ENCODE peak calls at places on chromosomes 2 and 18, in eight cellular contexts. One of them, this sample, is unnamed. For H3K4me1, the result is how much of the 10 kb centered on the place peaks cover.

GRCh38 chr2:68653538-68653982 is 10.2 kb downstream of the PROKR1 start:
- DNase-seq in A549: no peak
- DNase-seq in HCT116: no peak
- DNase-seq in IMR-90: peak
- DNase-seq in uterus: no peak
- DNase-seq in heart left ventricle: no peak
- DNase-seq in sigmoid colon: no peak
- DNase-seq in ovary: peak
- DNase-seq in this sample: no peak

GRCh38 chr2:200252661-200253067 is 53.8 kb upstream of the SPATS2L start:
- DNase-seq in A549: no peak
- DNase-seq in HCT116: no peak
- DNase-seq in IMR-90: peak
- DNase-seq in uterus: no peak
- DNase-seq in heart left ventricle: no peak
- DNase-seq in sigmoid colon: no peak
- DNase-seq in ovary: no peak
- DNase-seq in this sample: no peak

GRCh38 chr2:9665903-9666302 is 35.1 kb upstream of the YWHAQ start:
- DNase-seq in A549: peak
- DNase-seq in HCT116: no peak
- DNase-seq in IMR-90: peak
- DNase-seq in uterus: no peak
- DNase-seq in heart left ventricle: no peak
- DNase-seq in sigmoid colon: no peak
- DNase-seq in ovary: no peak
- DNase-seq in this sample: no peak

GRCh38 chr2:223735659-223736244 is 101.6 kb downstream of the AP1S3 start:
- DNase-seq in A549: no peak
- DNase-seq in HCT116: no peak
- DNase-seq in IMR-90: peak
- DNase-seq in uterus: no peak
- DNase-seq in heart left ventricle: no peak
- DNase-seq in sigmoid colon: no peak
- DNase-seq in ovary: no peak
- DNase-seq in this sample: no peak

GRCh38 chr2:182540236-182540635 is 113.4 kb upstream of the PDE1A start:
- DNase-seq in A549: no peak
- DNase-seq in HCT116: no peak
- DNase-seq in IMR-90: no peak
- DNase-seq in uterus: no peak
- DNase-seq in heart left ventricle: no peak
- DNase-seq in sigmoid colon: no peak
- DNase-seq in ovary: no peak
- DNase-seq in this sample: no peak

GRCh38 chr2:42921162-42921550 is 128.8 kb upstream of the HAAO start:
- DNase-seq in A549: no peak
- DNase-seq in HCT116: no peak
- DNase-seq in IMR-90: no peak
- DNase-seq in uterus: no peak
- DNase-seq in heart left ventricle: no peak
- DNase-seq in sigmoid colon: peak
- DNase-seq in ovary: no peak
- DNase-seq in this sample: no peak

GRCh38 chr2:145724499-145724898 is 1204.6 kb upstream of the ZEB2 start:
- DNase-seq in A549: no peak
- DNase-seq in HCT116: no peak
- DNase-seq in IMR-90: no peak
- DNase-seq in uterus: no peak
- DNase-seq in heart left ventricle: no peak
- DNase-seq in sigmoid colon: no peak
- DNase-seq in ovary: no peak
- DNase-seq in this sample: no peak

GRCh38 chr18:32530947-32531651 is 60.4 kb upstream of the GAREM1 start:
- DNase-seq in A549: peak
- DNase-seq in HCT116: no peak
- DNase-seq in IMR-90: peak
- DNase-seq in uterus: no peak
- DNase-seq in heart left ventricle: no peak
- DNase-seq in sigmoid colon: no peak
- DNase-seq in ovary: no peak
- DNase-seq in this sample: no peak

GRCh38 chr2:219441451-219442205 is 7.0 kb downstream of the SPEG start:
- DNase-seq in A549: peak
- DNase-seq in HCT116: no peak
- DNase-seq in IMR-90: peak
- DNase-seq in uterus: peak
- DNase-seq in heart left ventricle: peak
- DNase-seq in sigmoid colon: peak
- DNase-seq in ovary: peak
- DNase-seq in this sample: peak

GRCh38 chr2:3246928-3247714 is 130.5 kb downstream of the EIPR1 start:
- DNase-seq in A549: no peak
- DNase-seq in HCT116: no peak
- DNase-seq in IMR-90: no peak
- DNase-seq in uterus: no peak
- DNase-seq in heart left ventricle: no peak
- DNase-seq in sigmoid colon: no peak
- DNase-seq in ovary: no peak
- DNase-seq in this sample: no peak

GRCh38 chr2:119489232-119489952 is 34.9 kb downstream of the SCTR start:
- DNase-seq in A549: no peak
- DNase-seq in HCT116: no peak
- DNase-seq in IMR-90: no peak
- DNase-seq in uterus: no peak
- DNase-seq in heart left ventricle: no peak
- DNase-seq in sigmoid colon: no peak
- DNase-seq in ovary: no peak
- DNase-seq in this sample: no peak

GRCh38 chr2:77519164-77519887 is 2.9 kb downstream of the LRRTM4 start:
- DNase-seq in A549: no peak
- DNase-seq in HCT116: no peak
- DNase-seq in IMR-90: no peak
- DNase-seq in uterus: no peak
- DNase-seq in heart left ventricle: no peak
- DNase-seq in sigmoid colon: no peak
- DNase-seq in ovary: no peak
- DNase-seq in this sample: no peak

GRCh38 chr2:21270083-21270491 is 146.3 kb downstream of the TDRD15 start:
- DNase-seq in A549: no peak
- DNase-seq in HCT116: no peak
- DNase-seq in IMR-90: no peak
- DNase-seq in uterus: no peak
- DNase-seq in heart left ventricle: no peak
- DNase-seq in sigmoid colon: no peak
- DNase-seq in ovary: no peak
- DNase-seq in this sample: no peak

GRCh38 chr2:10380048-10380926 is 67.8 kb downstream of the ODC1 start:
- DNase-seq in A549: no peak
- DNase-seq in HCT116: no peak
- DNase-seq in IMR-90: peak
- DNase-seq in uterus: no peak
- DNase-seq in heart left ventricle: no peak
- DNase-seq in sigmoid colon: no peak
- DNase-seq in ovary: no peak
- DNase-seq in this sample: peak

GRCh38 chr18:22913861-22914260 is 19.3 kb upstream of the RBBP8 start:
- DNase-seq in A549: no peak
- DNase-seq in HCT116: peak
- DNase-seq in IMR-90: no peak
- DNase-seq in uterus: no peak
- DNase-seq in heart left ventricle: no peak
- DNase-seq in sigmoid colon: no peak
- DNase-seq in ovary: no peak
- DNase-seq in this sample: peak

GRCh38 chr2:19460761-19461160 is 102.3 kb upstream of the OSR1 start:
- DNase-seq in A549: no peak
- DNase-seq in HCT116: no peak
- DNase-seq in IMR-90: no peak
- DNase-seq in uterus: no peak
- DNase-seq in heart left ventricle: no peak
- DNase-seq in sigmoid colon: no peak
- DNase-seq in ovary: no peak
- DNase-seq in this sample: no peak

GRCh38 chr2:88059979-88060906 is 4.7 kb upstream of the KRCC1 start:
- DNase-seq in A549: peak
- DNase-seq in HCT116: peak
- DNase-seq in IMR-90: peak
- DNase-seq in uterus: no peak
- DNase-seq in heart left ventricle: no peak
- DNase-seq in sigmoid colon: no peak
- DNase-seq in ovary: no peak
- DNase-seq in this sample: no peak

GRCh38 chr2:19541884-19542283 is 183.5 kb upstream of the OSR1 start:
- DNase-seq in A549: peak
- DNase-seq in HCT116: no peak
- DNase-seq in IMR-90: no peak
- DNase-seq in uterus: no peak
- DNase-seq in heart left ventricle: no peak
- DNase-seq in sigmoid colon: no peak
- DNase-seq in ovary: no peak
- DNase-seq in this sample: no peak

DNA sequence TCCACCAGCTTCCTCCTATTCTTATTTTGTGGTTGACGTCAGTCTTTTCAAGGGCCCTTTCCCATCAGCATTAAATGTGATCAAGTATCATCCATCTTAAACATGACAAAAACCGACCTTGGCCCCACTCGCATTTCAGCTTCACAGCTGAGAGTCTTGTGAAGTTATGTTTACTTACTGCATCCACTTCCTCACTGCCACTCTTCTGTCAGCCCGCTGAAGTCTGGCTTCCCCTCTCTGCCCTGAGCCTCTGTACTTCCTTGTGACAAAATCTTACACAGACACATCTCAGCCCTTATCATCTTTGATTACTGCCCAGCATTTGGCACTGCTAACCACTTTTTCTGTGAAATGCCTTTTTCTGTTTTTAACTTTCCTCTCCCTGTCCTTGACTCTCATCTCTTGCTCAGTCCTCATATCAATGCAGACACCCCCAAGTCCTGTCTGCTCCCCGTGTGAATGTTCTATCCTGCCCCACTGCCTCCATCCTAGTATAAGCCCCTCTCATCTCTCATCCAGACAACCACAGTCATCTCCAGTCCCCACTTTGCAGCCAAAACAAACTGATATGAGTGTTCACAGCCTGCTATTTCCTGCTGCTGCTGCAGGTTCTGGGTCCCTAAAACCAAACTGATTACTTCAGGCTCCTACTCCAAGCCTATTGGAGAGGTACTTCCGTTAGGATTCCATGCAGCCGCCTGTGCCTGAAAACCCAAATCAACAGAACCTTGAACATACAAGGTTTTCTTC is 31.4 kb downstream of the FOSL2 start:
- DNase-seq in A549: no peak
- DNase-seq in HCT116: no peak
- DNase-seq in IMR-90: peak
- DNase-seq in uterus: no peak
- DNase-seq in heart left ventricle: no peak
- DNase-seq in sigmoid colon: peak
- DNase-seq in ovary: no peak
- DNase-seq in this sample: peak
- TF ChIP-seq POLR2A in A549: no peak
- TF ChIP-seq POLR2A in HCT116: no peak
- TF ChIP-seq POLR2A in IMR-90: no peak
- TF ChIP-seq POLR2A in uterus: no peak
- TF ChIP-seq POLR2A in heart left ventricle: no peak
- TF ChIP-seq POLR2A in sigmoid colon: no peak
- TF ChIP-seq POLR2A in ovary: no peak
- TF ChIP-seq POLR2A in this sample: no peak

GRCh38 chr2:11679491-11680130 is 9.6 kb upstream of the NTSR2 start:
- DNase-seq in A549: no peak
- DNase-seq in HCT116: no peak
- DNase-seq in IMR-90: no peak
- DNase-seq in uterus: no peak
- DNase-seq in heart left ventricle: peak
- DNase-seq in sigmoid colon: peak
- DNase-seq in ovary: no peak
- DNase-seq in this sample: no peak

GRCh38 chr2:11682590-11682915 is 12.6 kb upstream of the NTSR2 start:
- DNase-seq in A549: no peak
- DNase-seq in HCT116: no peak
- DNase-seq in IMR-90: no peak
- DNase-seq in uterus: no peak
- DNase-seq in heart left ventricle: peak
- DNase-seq in sigmoid colon: peak
- DNase-seq in ovary: no peak
- DNase-seq in this sample: no peak

GRCh38 chr2:11680181-11680900 is 10.3 kb upstream of the NTSR2 start:
- DNase-seq in A549: no peak
- DNase-seq in HCT116: no peak
- DNase-seq in IMR-90: peak
- DNase-seq in uterus: no peak
- DNase-seq in heart left ventricle: peak
- DNase-seq in sigmoid colon: peak
- DNase-seq in ovary: peak
- DNase-seq in this sample: no peak

GRCh38 chr2:11681722-11682589 is 12.0 kb upstream of the NTSR2 start:
- DNase-seq in A549: peak
- DNase-seq in HCT116: peak
- DNase-seq in IMR-90: no peak
- DNase-seq in uterus: no peak
- DNase-seq in heart left ventricle: peak
- DNase-seq in sigmoid colon: peak
- DNase-seq in ovary: peak
- DNase-seq in this sample: peak

GRCh38 chr2:11680901-11681721 is 11.1 kb upstream of the NTSR2 start:
- DNase-seq in A549: no peak
- DNase-seq in HCT116: no peak
- DNase-seq in IMR-90: no peak
- DNase-seq in uterus: no peak
- DNase-seq in heart left ventricle: peak
- DNase-seq in sigmoid colon: peak
- DNase-seq in ovary: no peak
- DNase-seq in this sample: no peak
- H3K4me1 ChIP-seq in A549: under half
- H3K4me1 ChIP-seq in HCT116: under half
- H3K4me1 ChIP-seq in IMR-90: under half
- H3K4me1 ChIP-seq in uterus: under half
- H3K4me1 ChIP-seq in heart left ventricle: under half
- H3K4me1 ChIP-seq in sigmoid colon: under half
- H3K4me1 ChIP-seq in ovary: under half
- H3K4me1 ChIP-seq in this sample: under half

GRCh38 chr2:130728549-130729310 is at the start of gene GPR148:
- DNase-seq in A549: no peak
- DNase-seq in HCT116: no peak
- DNase-seq in IMR-90: no peak
- DNase-seq in uterus: no peak
- DNase-seq in heart left ventricle: no peak
- DNase-seq in sigmoid colon: no peak
- DNase-seq in ovary: no peak
- DNase-seq in this sample: peak
- TF ChIP-seq POLR2A in A549: no peak
- TF ChIP-seq POLR2A in HCT116: no peak
- TF ChIP-seq POLR2A in IMR-90: no peak
- TF ChIP-seq POLR2A in uterus: no peak
- TF ChIP-seq POLR2A in heart left ventricle: no peak
- TF ChIP-seq POLR2A in sigmoid colon: no peak
- TF ChIP-seq POLR2A in ovary: no peak
- TF ChIP-seq POLR2A in this sample: no peak

DNA sequence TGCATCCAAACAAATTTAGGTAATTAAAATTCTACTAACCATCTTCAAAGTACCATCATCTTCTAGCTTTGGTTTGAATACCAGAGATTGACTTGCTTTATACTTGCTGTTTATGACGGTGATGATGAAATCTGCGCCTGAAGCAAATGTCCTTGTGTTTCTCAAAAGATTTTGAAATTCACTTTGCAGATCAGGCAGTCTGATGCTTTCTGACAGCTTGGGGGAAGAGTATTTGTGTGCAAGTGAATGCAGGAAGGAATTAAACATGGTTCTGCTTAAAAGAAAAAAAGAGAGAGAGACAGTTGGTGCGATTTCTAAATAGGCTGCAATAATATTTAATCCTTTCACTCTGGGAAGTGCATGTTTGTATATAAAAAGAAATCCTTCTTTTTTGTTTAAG is 29.6 kb downstream of the CSRNP3 start:
- DNase-seq in A549: no peak
- DNase-seq in HCT116: no peak
- DNase-seq in IMR-90: no peak
- DNase-seq in uterus: no peak
- DNase-seq in heart left ventricle: no peak
- DNase-seq in sigmoid colon: no peak
- DNase-seq in ovary: no peak
- DNase-seq in this sample: no peak
- H3K4me1 ChIP-seq in A549: under half
- H3K4me1 ChIP-seq in HCT116: under half
- H3K4me1 ChIP-seq in IMR-90: under half
- H3K4me1 ChIP-seq in uterus: under half
- H3K4me1 ChIP-seq in heart left ventricle: under half
- H3K4me1 ChIP-seq in sigmoid colon: under half
- H3K4me1 ChIP-seq in ovary: under half
- H3K4me1 ChIP-seq in this sample: under half

This sample was measured in thyroid gland.